ENCODE peak calls at places on chromosomes 4 and X, in six cellular contexts. N is suprapubic skin, P is left lung, G is pancreas, T is GM23248, O is astrocyte. W is an unnamed sample. For H3K4me1, the result is how much of the 10 kb centered on the place peaks cover.

GRCh38 chr4:138751290-138751689 is 264.3 kb upstream of the NOCT start:
- DNase-seq in P (no peak), N (no peak), O (no peak), T (peak), G (no peak), W (no peak)

GRCh38 chrX:146224442-146224841 is 406.8 kb downstream of the SLITRK2 start:
- DNase-seq in O (no peak), P (no peak), T (no peak), N (no peak), G (no peak), W (no peak)

GRCh38 chrX:154654925-154655324 is 1.5 kb upstream of the CTAG2 start:
- DNase-seq in T (no peak), P (no peak), O (no peak), N (no peak), G (no peak), W (no peak)

GRCh38 chr4:3810796-3811485 is 44.8 kb downstream of the ADRA2C start:
- DNase-seq in G (no peak), T (no peak), O (no peak), N (no peak), P (no peak), W (no peak)

GRCh38 chrX:65668362-65669310 is 1.2 kb downstream of the MSN start:
- DNase-seq in T (peak), G (peak), N (no peak), P (peak), O (peak), W (peak)

GRCh38 chr4:101345596-101346311 is 1.6 kb downstream of the PPP3CA start:
- DNase-seq in T (peak), N (peak), O (no peak), G (peak), P (peak), W (peak)

GRCh38 chr4:142314686-142315085 is 531.4 kb downstream of the INPP4B start:
- DNase-seq in G (peak), T (no peak), N (no peak), P (no peak), O (no peak), W (no peak)

GRCh38 chr4:116668190-116668589 is 417.2 kb downstream of the TRAM1L1 start:
- DNase-seq in O (no peak), N (no peak), P (no peak), G (no peak), T (no peak), W (no peak)

GRCh38 chr4:109046549-109047171 is 255.8 kb downstream of the COL25A1 start:
- DNase-seq in O (peak), P (no peak), G (no peak), N (no peak), T (peak), W (no peak)

GRCh38 chr4:8819019-8819418 is 52.6 kb downstream of the HMX1 start:
- DNase-seq in G (no peak), N (peak), T (no peak), O (no peak), P (peak), W (no peak)

GRCh38 chrX:134148293-134148692 is 88.7 kb upstream of the CCDC160 start:
- DNase-seq in N (no peak), T (no peak), O (no peak), P (no peak), G (no peak), W (no peak)

GRCh38 chrX:16552546-16552945 is 97.4 kb upstream of the S100G start:
- DNase-seq in G (no peak), O (peak), N (no peak), T (peak), P (no peak), W (no peak)

GRCh38 chr4:37670249-37670648 is 15.9 kb downstream of the RELL1 start:
- DNase-seq in N (no peak), G (no peak), P (no peak), O (no peak), T (no peak), W (no peak)

GRCh38 chr4:37666625-37667071 is 19.5 kb downstream of the RELL1 start:
- DNase-seq in N (no peak), T (peak), G (no peak), O (peak), P (peak), W (peak)

GRCh38 chr4:37665347-37666009 is 20.7 kb downstream of the RELL1 start:
- DNase-seq in T (no peak), N (no peak), G (no peak), P (no peak), O (no peak), W (no peak)

GRCh38 chr4:37664696-37665095 is 21.5 kb downstream of the RELL1 start:
- DNase-seq in P (no peak), N (no peak), G (no peak), T (no peak), O (no peak), W (no peak)

DNA sequence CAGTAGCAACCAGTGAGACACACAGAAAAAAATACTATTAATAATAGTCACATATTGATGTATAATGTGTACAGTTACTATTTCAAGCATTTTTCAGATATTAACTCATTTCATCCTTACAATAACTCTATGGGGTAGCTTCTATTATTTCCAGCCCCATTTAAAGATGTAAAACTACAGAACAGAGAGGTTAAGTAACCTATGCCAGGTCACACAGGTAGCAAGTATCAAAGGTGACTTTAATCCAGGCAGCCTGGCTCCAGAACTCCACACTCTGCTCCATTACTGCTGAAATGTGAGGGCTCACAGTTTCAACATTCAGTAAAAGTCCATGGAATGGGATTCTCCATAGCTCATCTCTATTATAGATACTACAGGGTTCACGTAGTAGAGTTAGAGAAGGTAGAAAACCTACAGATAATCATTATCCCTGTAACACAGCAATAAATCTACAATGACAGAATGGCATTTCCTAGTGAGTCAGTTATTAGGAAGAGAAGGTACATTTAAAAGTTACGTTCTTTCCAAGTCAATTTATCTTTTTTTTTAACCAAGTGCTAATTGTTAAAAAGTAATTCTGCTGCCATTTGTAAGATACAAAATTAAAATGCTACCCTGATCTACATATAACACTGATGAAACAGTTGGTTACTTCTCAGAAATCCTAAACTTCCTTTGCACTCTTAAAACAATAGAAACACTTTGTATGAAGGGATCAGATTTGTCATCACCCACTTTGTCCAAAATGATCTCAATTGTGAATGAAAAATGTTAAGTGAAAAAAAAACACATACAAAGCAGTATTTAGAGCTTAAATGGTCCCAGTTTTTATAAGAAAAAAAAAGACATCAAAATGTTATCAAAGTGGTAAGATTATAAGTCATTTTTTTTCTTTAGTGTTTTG is 18.7 kb downstream of the RELL1 start:
- DNase-seq in T (peak), P (no peak), N (no peak), G (no peak), O (no peak), W (no peak)
- H3K4me1 ChIP-seq in T (under half), P (under half), N (half or more), G (under half), O (under half), W (under half)

GRCh38 chrX:19678941-19679340 is 163.6 kb upstream of the MAP3K15 start:
- DNase-seq in G (no peak), O (no peak), T (no peak), P (no peak), N (no peak), W (peak)
- H3K4me1 ChIP-seq in G (under half), O (under half), T (under half), P (under half), N (under half), W (under half)

GRCh38 chr4:89899854-89900253 is 5.2 kb downstream of the MMRN1 start:
- DNase-seq in T (no peak), P (no peak), O (no peak), G (no peak), N (no peak), W (no peak)

GRCh38 chr4:89899157-89899556 is 4.5 kb downstream of the MMRN1 start:
- DNase-seq in G (no peak), O (no peak), P (no peak), N (no peak), T (no peak), W (no peak)

GRCh38 chr4:89898304-89898716 is 3.7 kb downstream of the MMRN1 start:
- DNase-seq in N (no peak), P (no peak), O (no peak), T (no peak), G (no peak), W (no peak)

GRCh38 chr4:89897867-89898266 is 3.2 kb downstream of the MMRN1 start:
- DNase-seq in N (no peak), G (no peak), O (peak), T (no peak), P (no peak), W (no peak)

DNA sequence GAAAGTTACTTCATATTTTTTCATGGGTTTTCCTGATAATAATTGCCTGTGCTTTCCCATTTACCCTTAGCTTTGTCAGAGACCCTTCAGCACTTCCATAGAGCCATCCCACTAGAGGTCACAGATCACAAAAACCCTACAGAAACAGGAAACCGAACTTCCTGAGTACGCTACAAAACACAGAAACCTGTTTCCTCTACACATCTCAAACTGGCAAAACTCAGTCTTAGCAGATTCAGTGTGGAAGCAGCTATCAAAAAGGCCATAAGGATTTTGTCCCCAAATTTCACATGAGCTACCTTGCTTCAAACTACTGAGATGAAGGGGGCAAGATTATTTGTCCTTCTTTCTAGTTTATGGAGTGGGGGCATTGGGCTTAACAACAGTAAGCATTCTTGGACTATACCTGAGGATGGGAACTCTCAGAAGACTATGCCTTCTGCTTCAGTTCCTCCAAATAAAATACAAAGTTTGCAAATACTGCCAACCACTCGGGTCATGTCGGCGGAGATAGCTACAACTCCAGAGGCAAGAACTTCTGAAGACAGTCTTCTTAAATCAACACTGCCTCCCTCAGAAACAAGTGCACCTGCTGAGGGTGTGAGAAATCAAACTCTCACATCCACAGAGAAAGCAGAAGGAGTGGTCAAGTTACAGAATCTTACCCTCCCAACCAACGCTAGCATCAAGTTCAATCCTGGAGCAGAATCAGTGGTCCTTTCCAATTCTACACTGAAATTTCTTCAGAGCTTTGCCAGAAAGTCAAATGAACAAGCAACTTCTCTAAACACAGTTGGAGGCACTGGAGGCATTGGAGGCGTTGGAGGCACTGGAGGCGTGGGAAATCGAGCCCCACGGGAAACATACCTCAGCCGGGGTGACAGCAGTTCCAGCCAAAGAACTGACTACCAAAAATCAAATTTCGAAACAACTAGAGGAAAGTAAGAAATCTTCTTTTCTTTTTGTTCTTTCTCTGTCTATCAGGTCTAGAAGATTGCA is at the start of gene MMRN1:
- DNase-seq in G (no peak), T (no peak), P (no peak), N (no peak), O (no peak), W (no peak)
- H3K4me1 ChIP-seq in G (under half), T (under half), P (under half), N (under half), O (under half), W (under half)

DNA sequence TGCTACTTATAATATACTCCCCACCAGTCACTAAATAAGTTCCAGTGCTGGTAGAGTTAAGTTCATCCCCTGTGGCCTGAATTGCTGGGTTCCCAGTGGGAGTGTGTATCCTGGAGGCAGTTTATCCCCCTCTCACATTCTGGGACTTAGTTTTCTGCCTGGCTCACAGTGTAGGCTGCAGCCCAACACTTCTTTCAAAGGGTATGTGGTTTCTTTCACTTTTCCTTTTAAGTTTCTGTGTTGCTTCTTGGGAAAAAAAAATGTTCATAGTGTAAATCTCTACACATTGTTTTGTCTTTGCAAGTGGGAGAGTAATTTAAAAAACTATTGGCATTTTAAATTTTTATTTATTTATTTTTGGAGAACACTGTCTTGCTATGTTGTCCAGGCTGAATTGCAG is 204.0 kb downstream of the CHIC1 start:
- DNase-seq in P (no peak), T (no peak), O (no peak), G (no peak), N (no peak), W (no peak)
- H3K4me1 ChIP-seq in P (under half), T (under half), O (under half), G (under half), N (under half), W (under half)

DNA sequence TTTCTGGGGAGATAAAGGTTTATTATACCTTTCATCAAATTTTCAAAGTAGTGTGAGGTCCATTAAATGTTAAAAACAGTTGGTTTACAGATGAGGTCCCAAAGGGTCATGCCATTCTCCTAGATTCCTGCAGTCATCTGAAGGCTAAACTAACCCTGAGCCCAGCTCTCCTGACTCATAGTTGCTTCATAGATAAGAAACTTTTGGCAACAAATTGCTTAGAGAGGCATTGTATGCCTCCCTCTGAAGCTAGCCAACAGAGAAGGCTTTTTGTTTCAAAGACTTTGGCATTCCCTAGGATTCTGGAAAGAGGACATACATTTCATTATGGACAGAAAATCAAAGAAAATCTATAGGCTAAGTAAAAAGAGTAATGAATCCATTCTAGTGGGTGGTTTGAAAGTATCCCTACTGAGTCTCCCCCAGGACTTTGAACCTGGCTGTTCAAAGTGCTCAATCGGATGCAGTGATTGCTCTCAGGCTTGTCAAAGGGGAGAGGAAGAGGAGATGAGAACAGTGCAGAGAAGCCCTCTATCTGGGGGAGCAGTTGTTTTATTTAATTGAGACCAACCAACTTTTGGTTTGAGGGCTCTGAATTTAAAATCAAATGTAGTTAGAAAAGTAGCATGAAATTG is 72.1 kb upstream of the ZNF518B start:
- DNase-seq in G (no peak), O (no peak), P (no peak), N (no peak), T (peak), W (no peak)
- H3K4me1 ChIP-seq in G (under half), O (under half), P (under half), N (under half), T (under half), W (under half)

DNA sequence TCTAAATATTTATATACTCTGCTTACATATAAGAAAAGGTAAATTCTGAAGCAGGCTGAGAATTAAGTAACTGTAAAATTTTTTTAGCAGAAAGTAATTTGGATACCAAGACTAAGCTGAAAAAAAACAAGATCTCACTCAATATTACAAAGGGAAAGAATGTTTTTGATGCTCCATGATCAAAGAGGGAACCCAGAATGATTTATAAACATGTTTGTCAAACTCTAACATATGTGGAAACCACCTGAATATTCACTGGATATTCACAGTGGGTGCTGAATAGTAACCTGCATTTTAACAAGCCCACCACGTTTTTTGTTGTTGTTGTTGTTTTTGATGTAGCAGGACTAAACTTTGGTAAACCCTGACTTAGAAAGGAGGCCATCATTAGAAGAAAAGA is 324.9 kb upstream of the GATB start:
- DNase-seq in N (no peak), G (no peak), P (no peak), O (no peak), T (no peak), W (no peak)
- H3K4me1 ChIP-seq in N (under half), G (under half), P (under half), O (under half), T (under half), W (under half)

GRCh38 chrX:24156177-24156576 is 6.6 kb downstream of the ZFX start:
- DNase-seq in G (no peak), P (no peak), N (no peak), T (no peak), O (no peak), W (no peak)

GRCh38 chrX:24153175-24153795 is 3.8 kb downstream of the ZFX start:
- DNase-seq in P (no peak), G (no peak), T (peak), N (no peak), O (no peak), W (no peak)

GRCh38 chrX:24151513-24151912 is 2.0 kb downstream of the ZFX start:
- DNase-seq in N (no peak), G (no peak), P (no peak), T (peak), O (no peak), W (no peak)

GRCh38 chrX:24153796-24154189 is 4.3 kb downstream of the ZFX start:
- DNase-seq in G (no peak), P (no peak), T (no peak), N (no peak), O (no peak), W (no peak)

DNA sequence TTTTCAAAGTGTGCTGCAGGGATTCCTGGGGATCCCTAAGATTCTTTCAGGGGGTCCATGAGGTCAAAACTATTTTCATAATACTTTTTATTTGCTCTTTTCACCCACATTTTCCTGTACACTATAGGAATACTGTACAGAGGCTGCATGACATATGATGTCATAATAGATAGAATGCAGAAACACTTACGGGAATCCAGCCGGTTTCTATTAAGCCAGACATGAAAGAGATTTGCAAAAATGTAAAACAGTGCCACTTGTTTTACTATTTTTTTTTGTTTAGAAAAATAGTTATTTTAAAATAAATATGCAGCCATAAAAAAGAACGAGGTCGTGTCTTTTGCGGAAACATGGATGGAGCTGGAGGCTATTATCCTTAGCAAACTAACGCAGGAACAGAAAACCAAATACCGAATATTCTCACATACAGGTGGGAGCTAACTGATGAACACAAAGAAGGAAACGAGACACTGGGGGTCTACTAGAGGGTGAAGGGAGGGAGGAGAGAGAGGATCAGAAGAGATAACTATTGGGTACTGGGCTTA is 5.0 kb downstream of the ZFX start:
- DNase-seq in P (no peak), G (no peak), T (peak), N (no peak), O (no peak), W (no peak)
- H3K4me1 ChIP-seq in P (under half), G (under half), T (under half), N (under half), O (under half), W (half or more)

W was measured in CD4-positive, CD25-positive, alpha-beta regulatory T cell.